ENCODE peak calls at places on chromosomes 5 and 9, in six cellular contexts. K is H9, R is IMR-90, I is mesenchymal stem cell, X is H1, V is trophoblast cell. D is an unnamed sample.

GRCh38 chr9:136697146-136697820 is 10.0 kb upstream of the AGPAT2 start:
- DNase-seq in K (no peak), R (no peak), I (no peak), X (peak; percentile 54), V (no peak), D (no peak)

GRCh38 chr5:91641730-91642350 is 258.7 kb upstream of the ARRDC3 start:
- DNase-seq in K (no peak), R (peak; percentile 41), I (peak; percentile 57), X (no peak), V (peak; percentile 71), D (peak; percentile 62)

GRCh38 chr5:80565330-80565729 is 4.8 kb downstream of the ANKRD34B start:
- DNase-seq in K (no peak), R (no peak), I (no peak), X (no peak), V (peak; percentile 80), D (no peak)

GRCh38 chr9:117156150-117156688 is 258.6 kb downstream of the ASTN2 start:
- DNase-seq in K (no peak), R (no peak), I (peak; percentile 2), X (no peak), V (peak; percentile 23), D (no peak)

GRCh38 chr9:133967024-133967741 is 24.9 kb downstream of the VAV2 start:
- DNase-seq in K (no peak), R (no peak), I (peak; percentile 47), X (no peak), V (peak; percentile 81), D (no peak)

GRCh38 chr5:153569036-153569435 is 78.6 kb downstream of the GRIA1 start:
- DNase-seq in K (no peak), R (peak; percentile 46), I (no peak), X (no peak), V (no peak), D (no peak)

GRCh38 chr9:88645869-88646204 is 110.9 kb downstream of the NXNL2 start:
- DNase-seq in K (no peak), R (no peak), I (no peak), X (no peak), V (peak; percentile 18), D (no peak)

GRCh38 chr5:66708368-66708767 is 112.2 kb downstream of the MAST4 start:
- DNase-seq in K (no peak), R (no peak), I (no peak), X (no peak), V (no peak), D (no peak)

DNA sequence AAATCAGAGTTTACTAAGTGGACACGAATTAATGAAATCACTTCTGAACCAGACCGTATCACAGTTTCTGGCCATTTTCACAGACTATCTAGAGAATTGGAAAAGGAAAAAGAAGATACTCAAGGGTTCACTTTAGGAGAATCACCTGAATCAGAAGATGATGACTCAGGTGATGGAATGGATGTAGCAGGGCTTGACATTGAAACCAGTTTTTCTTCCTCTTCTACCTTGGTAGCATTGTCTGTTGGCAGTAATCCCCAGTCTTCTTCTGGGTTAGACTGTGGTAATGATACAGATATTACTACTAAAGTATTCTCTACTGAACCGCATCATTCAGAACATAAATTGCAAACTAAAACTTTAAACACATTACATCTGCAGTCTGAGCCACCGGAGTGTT is 38.5 kb downstream of the ICE1 start:
- DNase-seq in K (no peak), R (no peak), I (no peak), X (no peak), V (no peak), D (no peak)
- H4K91ac ChIP-seq in K (no peak overlapping the region), R (no peak overlapping the region), I (no peak overlapping the region), X (no peak overlapping the region), V (no peak overlapping the region), D (no peak overlapping the region)

GRCh38 chr9:78777747-78778146 is 480.8 kb downstream of the PSAT1 start:
- DNase-seq in K (peak; percentile 62), R (no peak), I (no peak), X (peak; percentile 50), V (no peak), D (no peak)
- H2BK5ac ChIP-seq in K (no peak overlapping the region), R (no peak overlapping the region), I (no peak overlapping the region), X (no peak overlapping the region), V (no peak overlapping the region), D (no peak overlapping the region)

GRCh38 chr9:91746357-91746756 is 203.7 kb downstream of the ROR2 start:
- DNase-seq in K (no peak), R (no peak), I (no peak), X (no peak), V (no peak), D (no peak)

GRCh38 chr9:91744114-91744513 is 205.9 kb downstream of the ROR2 start:
- DNase-seq in K (no peak), R (no peak), I (no peak), X (no peak), V (no peak), D (no peak)

GRCh38 chr9:91751922-91752321 is 198.1 kb downstream of the ROR2 start:
- DNase-seq in K (no peak), R (peak; percentile 81), I (peak; percentile 41), X (no peak), V (no peak), D (no peak)

GRCh38 chr9:91750343-91750742 is 199.7 kb downstream of the ROR2 start:
- DNase-seq in K (no peak), R (no peak), I (no peak), X (no peak), V (no peak), D (no peak)

GRCh38 chr9:91746904-91747303 is 203.1 kb downstream of the ROR2 start:
- DNase-seq in K (no peak), R (peak; percentile 69), I (no peak), X (no peak), V (no peak), D (no peak)
- H4K91ac ChIP-seq in K (no peak overlapping the region), R (no peak overlapping the region), I (no peak overlapping the region), X (no peak overlapping the region), V (no peak overlapping the region), D (no peak overlapping the region)

GRCh38 chr5:7261049-7261448 is 134.9 kb upstream of the ADCY2 start:
- DNase-seq in K (peak; percentile 94), R (no peak), I (peak; percentile 16), X (no peak), V (peak; percentile 82), D (peak; percentile 78)
- H2BK5ac ChIP-seq in K (no peak overlapping the region), R (no peak overlapping the region), I (no peak overlapping the region), X (peak overlapping the region; percentile 90), V (no peak overlapping the region), D (no peak overlapping the region)

DNA sequence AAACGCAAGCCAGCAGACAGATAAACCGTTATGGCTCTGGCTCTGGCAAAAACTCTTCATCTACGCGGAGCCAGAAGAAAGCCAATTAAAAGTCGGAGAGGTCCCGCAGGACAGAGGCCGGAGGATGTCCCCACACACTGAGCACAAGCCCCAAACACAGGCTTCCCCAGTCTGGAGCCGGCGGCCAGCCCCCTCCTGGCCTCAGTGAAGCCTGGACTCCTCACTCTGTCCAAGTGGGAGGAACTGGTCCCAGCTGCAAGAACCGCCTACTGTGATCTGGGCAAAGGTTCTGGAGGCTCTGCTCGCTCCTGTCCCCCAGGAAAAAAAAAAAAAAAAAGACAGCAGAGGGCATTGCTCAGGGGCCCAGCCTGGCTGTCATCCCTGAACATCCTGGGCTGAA is 44.4 kb downstream of the ADAMTS2 start:
- DNase-seq in K (no peak), R (no peak), I (no peak), X (no peak), V (no peak), D (no peak)
- H4K91ac ChIP-seq in K (no peak overlapping the region), R (no peak overlapping the region), I (no peak overlapping the region), X (no peak overlapping the region), V (no peak overlapping the region), D (no peak overlapping the region)

GRCh38 chr5:165135551-165135950 is 1630.1 kb downstream of the MAT2B start:
- DNase-seq in K (no peak), R (no peak), I (no peak), X (no peak), V (no peak), D (no peak)
- H2BK5ac ChIP-seq in K (no peak overlapping the region), R (no peak overlapping the region), I (no peak overlapping the region), X (no peak overlapping the region), V (no peak overlapping the region), D (no peak overlapping the region)

DNA sequence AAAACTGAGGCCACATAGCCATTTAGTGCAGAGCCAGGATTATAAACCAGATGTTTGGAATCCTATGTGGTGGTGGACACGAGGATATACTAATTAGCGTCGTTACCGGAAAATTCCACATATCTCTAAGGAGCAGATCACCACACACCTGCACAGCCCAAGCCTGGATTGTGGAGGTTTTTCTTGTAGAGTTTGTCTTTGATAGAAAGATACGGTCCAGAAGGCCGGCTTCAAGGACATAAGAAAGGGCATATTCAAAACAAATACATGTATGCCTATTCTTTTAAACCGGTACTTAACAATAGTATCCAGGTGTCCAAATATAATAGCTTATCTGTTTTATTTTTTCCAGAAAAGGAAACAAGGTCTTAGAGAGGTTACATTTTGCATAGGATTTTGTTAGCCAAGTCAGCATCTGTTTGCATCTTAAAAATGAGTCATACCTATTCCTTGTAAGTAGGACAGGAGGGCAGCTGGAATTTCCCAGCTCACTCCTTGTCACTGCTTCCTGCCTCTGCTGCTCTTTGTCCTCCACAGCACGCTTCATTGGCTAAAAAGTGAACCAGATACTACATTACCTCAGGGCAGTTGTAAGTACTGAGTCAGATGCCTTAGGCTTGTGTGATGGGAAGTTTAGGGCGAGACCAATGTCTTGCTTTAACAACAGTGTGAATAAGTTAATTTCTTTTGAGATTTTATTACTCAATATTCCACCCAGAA is 3.6 kb downstream of the TMC1 start:
- DNase-seq in K (peak; percentile 70), R (peak; percentile 100), I (peak; percentile 99), X (no peak), V (peak; percentile 97), D (peak; percentile 29)
- H4K91ac ChIP-seq in K (no peak overlapping the region), R (peak overlapping the region; percentile 87), I (no peak overlapping the region), X (no peak overlapping the region), V (peak overlapping the region; percentile 53), D (no peak overlapping the region)

DNA sequence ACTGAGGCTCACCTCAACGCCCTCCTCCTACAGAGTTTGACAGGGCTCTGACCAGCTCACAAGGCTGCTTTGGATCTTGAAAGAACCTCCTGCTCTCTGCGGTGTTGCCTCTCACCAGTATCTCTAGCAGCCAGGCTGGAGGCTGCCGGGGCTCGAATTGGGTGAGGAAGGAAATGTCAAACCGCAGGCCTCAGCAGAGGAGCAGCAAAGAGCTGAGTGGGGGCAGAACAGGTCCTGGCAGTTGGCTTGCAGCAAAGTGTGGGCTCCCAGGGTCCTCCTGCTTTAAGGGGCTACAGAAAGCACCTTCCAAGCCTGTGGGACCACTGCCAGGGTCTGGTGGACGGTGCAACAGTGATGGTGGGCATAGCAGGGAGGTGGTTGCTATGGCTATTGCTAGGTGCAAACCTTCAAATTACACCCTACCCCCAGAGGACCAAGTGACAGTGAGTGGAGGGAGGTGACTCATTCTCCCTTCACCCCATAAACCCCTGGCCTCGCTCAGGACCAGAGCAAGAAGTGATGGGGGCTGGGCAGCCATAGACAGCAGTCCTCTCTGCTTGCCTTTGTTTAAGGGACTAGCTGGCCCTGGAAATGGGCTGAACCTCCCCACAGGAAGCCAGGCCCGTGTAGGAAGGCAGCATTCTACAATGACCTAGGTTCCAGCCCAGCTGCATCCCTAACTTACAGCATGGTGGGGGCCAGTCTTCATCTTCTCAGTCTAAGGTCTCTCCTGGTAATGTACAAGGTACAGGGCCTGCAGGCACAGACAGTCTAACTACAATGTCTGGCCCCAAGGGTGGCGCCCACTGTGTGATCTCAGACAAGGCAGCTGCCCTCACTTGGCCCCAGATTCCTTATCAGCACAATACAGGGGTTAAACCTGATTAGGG is 18.7 kb downstream of the LCP2 start:
- DNase-seq in K (peak; percentile 45), R (no peak), I (no peak), X (no peak), V (no peak), D (no peak)
- H2BK5ac ChIP-seq in K (no peak overlapping the region), R (no peak overlapping the region), I (no peak overlapping the region), X (peak overlapping the region; percentile 28), V (peak overlapping the region; percentile 7), D (no peak overlapping the region)

D was measured in neuronal stem cell.